ENCODE peak calls at places on chromosomes 13 and 19, in seven cellular contexts. L, A, W, U, M, C and O are unnamed samples.

GRCh38 chr19:55516878-55517620 is 19.9 kb downstream of the SBK2 start:
- DNase-seq in L (peak; percentile 92), U (peak; percentile 98), M (peak; percentile 87), A (peak; percentile 100), W (peak; percentile 83), C (peak; percentile 94), O (peak; percentile 78)

GRCh38 chr13:111474136-111475002 is 153.9 kb downstream of the TEX29 start:
- DNase-seq in L (no peak), M (peak; percentile 21), C (peak; percentile 52), A (peak; percentile 79), W (no peak), U (peak; percentile 76), O (peak; percentile 18)

GRCh38 chr13:94947965-94948371 is 235.6 kb upstream of the SOX21 start:
- DNase-seq in A (no peak), C (no peak), W (no peak), L (no peak), M (no peak), U (no peak), O (no peak)

GRCh38 chr13:29978211-29978610 is 127.8 kb upstream of the UBL3 start:
- DNase-seq in M (no peak), C (peak; percentile 13), A (no peak), U (no peak), L (no peak), W (no peak), O (no peak)

GRCh38 chr19:15291089-15291488 is 41.2 kb downstream of the BRD4 start:
- DNase-seq in U (no peak), M (no peak), A (no peak), W (no peak), C (no peak), L (no peak), O (no peak)

GRCh38 chr19:16920816-16921529 is 32.2 kb downstream of the F2RL3 start:
- DNase-seq in M (peak; percentile 42), C (peak; percentile 99), L (no peak), W (no peak), U (no peak), A (peak; percentile 78), O (no peak)

GRCh38 chr13:109669956-109670355 is 116.4 kb downstream of the IRS2 start:
- DNase-seq in M (no peak), W (no peak), A (no peak), C (no peak), U (no peak), L (no peak), O (no peak)

GRCh38 chr19:47529018-47529742 is 14.3 kb upstream of the NAPA start:
- DNase-seq in U (no peak), C (no peak), M (no peak), A (no peak), L (no peak), W (no peak), O (no peak)

GRCh38 chr13:99151516-99151915 is 49.1 kb upstream of the UBAC2 start:
- DNase-seq in A (peak; percentile 44), L (peak; percentile 24), U (peak; percentile 60), M (peak; percentile 23), C (peak; percentile 96), W (no peak), O (no peak)

GRCh38 chr13:50378513-50378970 is 363.3 kb downstream of the KCNRG start:
- DNase-seq in A (no peak), L (no peak), C (no peak), U (no peak), M (no peak), W (no peak), O (no peak)

GRCh38 chr13:78736142-78736541 is 77.2 kb upstream of the OBI1 start:
- DNase-seq in A (no peak), W (no peak), M (no peak), L (no peak), C (no peak), U (no peak), O (no peak)

GRCh38 chr19:55341191-55342043 is 1.7 kb downstream of the KMT5C start:
- DNase-seq in M (peak; percentile 21), C (peak; percentile 66), W (no peak), U (peak; percentile 82), A (peak; percentile 93), L (peak; percentile 58), O (peak; percentile 40)